ENCODE peak calls at places on chromosome 17, in six cellular contexts. E is A549, B is IMR-90, T is OCI-LY7, J is GM23248, Q is mesendoderm. G is an unnamed sample.
A peak's percentile ranks its signal among the peaks of the same experiment; 100 is the strongest.

GRCh38 chr17:9982159-9982558 is 77.1 kb upstream of the RCVRN start:
- DNase-seq in E (peak; percentile 53), B (no peak), T (no peak), J (no peak), Q (peak; percentile 74), G (peak; percentile 35)

GRCh38 chr17:76783146-76783545 is 45.2 kb downstream of the MFSD11 start:
- DNase-seq in E (no peak), B (no peak), T (peak; percentile 93), J (no peak), Q (no peak), G (no peak)

GRCh38 chr17:65359016-65359415 is 202.4 kb downstream of the AXIN2 start:
- DNase-seq in E (no peak), B (peak; percentile 84), T (no peak), J (peak; percentile 92), Q (peak; percentile 38), G (peak; percentile 95)

GRCh38 chr17:55175788-55176425 is 88.9 kb upstream of the HLF start:
- DNase-seq in E (no peak), B (no peak), T (peak; percentile 76), J (no peak), Q (no peak), G (no peak)

GRCh38 chr17:37055511-37055910 is 106.8 kb downstream of the AATF start:
- DNase-seq in E (no peak), B (no peak), T (no peak), J (no peak), Q (no peak), G (no peak)

GRCh38 chr17:82775033-82775823 is 23.4 kb downstream of the TBCD start:
- DNase-seq in E (peak; percentile 69), B (no peak), T (peak; percentile 57), J (peak; percentile 66), Q (peak; percentile 70), G (peak; percentile 65)

GRCh38 chr17:78805301-78805700 is 23.2 kb upstream of the CYTH1 start:
- DNase-seq in E (no peak), B (no peak), T (no peak), J (no peak), Q (no peak), G (no peak)

GRCh38 chr17:49624896-49625295 is 49.2 kb downstream of the NXPH3 start:
- DNase-seq in E (no peak), B (peak; percentile 62), T (no peak), J (peak; percentile 85), Q (no peak), G (no peak)

GRCh38 chr17:21286066-21286770 is 1.7 kb downstream of the MAP2K3 start:
- DNase-seq in E (peak; percentile 97), B (peak; percentile 99), T (peak; percentile 58), J (peak; percentile 99), Q (peak; percentile 63), G (peak; percentile 99)

GRCh38 chr17:54172654-54173316 is 350.1 kb downstream of the KIF2B start:
- DNase-seq in E (peak; percentile 41), B (no peak), T (peak; percentile 3), J (peak; percentile 29), Q (peak; percentile 50), G (peak; percentile 60)

GRCh38 chr17:73325527-73325842 is 13.7 kb upstream of the CDC42EP4 start:
- DNase-seq in E (no peak), B (peak; percentile 63), T (no peak), J (peak; percentile 90), Q (no peak), G (no peak)
- H3K4me2 ChIP-seq in E (no peak overlapping the region), B (no peak overlapping the region), T (no peak overlapping the region), J (peak overlapping the region; percentile 28), Q (no peak overlapping the region), G (no peak overlapping the region)

DNA sequence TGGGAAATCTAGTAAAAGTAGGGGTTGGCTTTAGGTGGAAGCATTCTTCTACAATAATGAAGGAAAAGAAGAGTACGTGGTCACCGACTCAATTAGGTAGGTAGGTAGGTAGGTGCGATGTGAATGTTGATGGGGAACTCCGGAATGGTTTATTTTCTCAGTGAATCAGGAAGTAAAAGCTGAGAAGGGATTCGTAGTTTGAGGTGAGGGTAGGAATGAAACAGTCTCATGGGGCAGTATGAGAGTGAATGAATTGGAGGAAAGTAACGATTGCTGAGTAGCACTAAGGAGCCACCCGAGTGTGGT is 13.9 kb downstream of the PER1 start:
- DNase-seq in E (no peak), B (no peak), T (no peak), J (no peak), Q (no peak), G (no peak)
- H3K4me2 ChIP-seq in E (peak overlapping the region; percentile 88), B (peak overlapping the region; percentile 86), T (peak overlapping the region; percentile 89), J (peak overlapping the region; percentile 74), Q (peak overlapping the region; percentile 12), G (peak overlapping the region; percentile 89)

GRCh38 chr17:48514483-48514876 is 16.3 kb downstream of the HOXB1 start:
- DNase-seq in E (no peak), B (no peak), T (no peak), J (no peak), Q (no peak), G (no peak)

GRCh38 chr17:48510761-48511604 is 19.8 kb downstream of the HOXB1 start:
- DNase-seq in E (no peak), B (peak; percentile 71), T (no peak), J (peak; percentile 80), Q (no peak), G (peak; percentile 92)

GRCh38 chr17:48515925-48516900 is 14.6 kb downstream of the HOXB1 start:
- DNase-seq in E (no peak), B (no peak), T (no peak), J (no peak), Q (peak; percentile 27), G (no peak)

GRCh38 chr17:48513097-48513496 is 17.7 kb downstream of the HOXB1 start:
- DNase-seq in E (no peak), B (no peak), T (no peak), J (no peak), Q (no peak), G (no peak)

DNA sequence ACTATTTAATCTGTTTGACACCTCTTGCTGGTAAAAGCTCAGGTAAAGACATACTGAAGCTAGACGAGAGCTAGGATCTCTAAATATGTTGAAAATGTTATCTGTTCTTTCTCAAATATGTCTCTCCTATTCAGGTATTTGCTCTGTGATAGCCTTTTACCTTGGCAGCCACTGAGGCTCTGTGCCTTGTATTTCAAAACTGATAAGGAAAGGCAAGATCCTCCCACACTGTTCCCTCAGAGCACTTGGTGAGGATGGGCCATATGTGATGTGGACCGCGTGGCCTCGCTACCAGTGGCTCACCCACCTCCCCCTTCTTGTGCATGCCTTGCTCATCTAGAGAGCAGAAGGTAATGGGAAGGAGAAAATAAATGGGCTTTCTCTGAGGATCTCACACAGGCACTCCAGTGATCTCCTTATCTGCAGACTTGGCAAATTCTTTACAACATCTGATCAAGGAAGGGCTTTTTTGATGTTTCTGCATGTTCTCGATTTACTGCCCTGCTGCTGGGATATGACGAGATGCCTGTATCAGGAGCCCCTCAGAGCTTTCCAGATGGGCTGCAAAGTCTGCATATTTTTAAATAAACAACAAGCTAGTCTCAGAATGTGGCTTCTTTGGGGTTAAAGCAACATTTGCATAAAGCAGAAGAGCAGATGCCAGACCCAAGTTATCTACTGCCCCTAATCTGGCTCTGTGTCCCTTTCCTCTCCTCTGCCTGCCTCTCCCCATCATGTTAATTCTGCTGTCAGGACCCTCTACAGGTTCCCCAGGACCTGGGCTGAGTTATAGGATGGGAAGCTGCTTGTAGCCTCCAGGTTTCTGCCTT is 16.9 kb downstream of the HOXB1 start:
- DNase-seq in E (no peak), B (no peak), T (no peak), J (no peak), Q (peak; percentile 83), G (no peak)
- H3K4me2 ChIP-seq in E (no peak overlapping the region), B (no peak overlapping the region), T (no peak overlapping the region), J (no peak overlapping the region), Q (no peak overlapping the region), G (no peak overlapping the region)

GRCh38 chr17:52762794-52763167 is 604.3 kb upstream of the CA10 start:
- DNase-seq in E (no peak), B (no peak), T (no peak), J (no peak), Q (peak; percentile 61), G (no peak)
- H3K4me2 ChIP-seq in E (no peak overlapping the region), B (no peak overlapping the region), T (no peak overlapping the region), J (no peak overlapping the region), Q (no peak overlapping the region), G (no peak overlapping the region)

GRCh38 chr17:57602896-57603295 is 142.2 kb downstream of the CCDC182 start:
- DNase-seq in E (no peak), B (no peak), T (no peak), J (no peak), Q (no peak), G (no peak)
- H3K4me2 ChIP-seq in E (no peak overlapping the region), B (no peak overlapping the region), T (peak overlapping the region; percentile 77), J (no peak overlapping the region), Q (no peak overlapping the region), G (no peak overlapping the region)

GRCh38 chr17:47905221-47905733 is 9.2 kb downstream of the SP2 start:
- DNase-seq in E (no peak), B (peak; percentile 78), T (no peak), J (peak; percentile 83), Q (peak; percentile 56), G (peak; percentile 32)

GRCh38 chr17:47899643-47900042 is 3.6 kb downstream of the SP2 start:
- DNase-seq in E (no peak), B (no peak), T (no peak), J (no peak), Q (no peak), G (no peak)

GRCh38 chr17:47902039-47902744 is 6.2 kb downstream of the SP2 start:
- DNase-seq in E (no peak), B (no peak), T (no peak), J (no peak), Q (peak; percentile 91), G (no peak)

GRCh38 chr17:47898246-47898645 is 2.2 kb downstream of the SP2 start:
- DNase-seq in E (no peak), B (no peak), T (no peak), J (no peak), Q (no peak), G (no peak)

GRCh38 chr17:47901423-47901822 is 5.4 kb downstream of the SP2 start:
- DNase-seq in E (no peak), B (no peak), T (no peak), J (no peak), Q (no peak), G (no peak)
- H3K4me2 ChIP-seq in E (no peak overlapping the region), B (no peak overlapping the region), T (no peak overlapping the region), J (no peak overlapping the region), Q (no peak overlapping the region), G (no peak overlapping the region)

GRCh38 chr17:1484060-1484535 is 8.4 kb downstream of the MYO1C start:
- DNase-seq in E (no peak), B (no peak), T (no peak), J (no peak), Q (no peak), G (no peak)
- H3K4me2 ChIP-seq in E (peak overlapping the region; percentile 96), B (peak overlapping the region; percentile 100), T (peak overlapping the region; percentile 85), J (peak overlapping the region; percentile 42), Q (no peak overlapping the region), G (no peak overlapping the region)

DNA sequence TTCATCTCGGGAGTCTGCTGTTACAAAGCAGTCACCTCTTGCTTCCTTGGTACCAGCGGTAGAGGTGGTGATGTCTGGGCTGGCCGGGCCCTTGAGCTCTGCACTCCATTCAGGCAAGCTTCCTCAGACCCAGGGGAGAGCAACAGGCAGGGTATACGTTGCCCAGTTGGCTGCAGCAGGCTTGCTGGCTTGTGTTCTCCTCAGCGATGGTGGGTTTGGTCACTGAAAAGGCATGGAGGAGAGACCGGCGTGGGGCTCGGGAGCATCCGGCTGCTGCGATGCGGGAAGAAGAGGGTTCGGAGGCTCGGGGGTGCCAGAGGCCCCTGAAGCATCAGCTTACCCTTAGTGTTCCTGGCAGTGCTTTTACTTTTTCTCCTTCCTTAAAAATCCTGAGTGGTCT is 25.8 kb downstream of the SAP30BP start:
- DNase-seq in E (no peak), B (no peak), T (no peak), J (peak; percentile 32), Q (no peak), G (no peak)
- H3K4me2 ChIP-seq in E (peak overlapping the region; percentile 73), B (no peak overlapping the region), T (no peak overlapping the region), J (peak overlapping the region; percentile 73), Q (no peak overlapping the region), G (peak overlapping the region; percentile 39)